ENCODE peak calls at places on chromosomes 13 and 19, in four cellular contexts. T, B, A and H are unnamed samples.

GRCh38 chr13:94272038-94272437 is 207.4 kb downstream of the DCT start:
- DNase-seq in T (no peak), B (no peak), A (no peak), H (no peak)

GRCh38 chr13:29540334-29540733 is 55.2 kb downstream of the SLC7A1 start:
- DNase-seq in T (no peak), B (no peak), A (no peak), H (no peak)

GRCh38 chr13:112752211-112752610 is 62.4 kb downstream of the ATP11A start:
- DNase-seq in T (no peak), B (no peak), A (no peak), H (no peak)

GRCh38 chr19:41584260-41584810 is 8.4 kb downstream of the CEACAM21 start:
- DNase-seq in T (no peak), B (no peak), A (no peak), H (no peak)

GRCh38 chr13:112983042-112983305 is 14.0 kb downstream of the MCF2L start:
- DNase-seq in T (no peak), B (no peak), A (no peak), H (no peak)

GRCh38 chr19:39194832-39195542 is 1.8 kb upstream of the NCCRP1 start:
- DNase-seq in T (no peak), B (no peak), A (no peak), H (no peak)

GRCh38 chr19:5090780-5091575 is 122.1 kb downstream of the KDM4B start:
- DNase-seq in T (no peak), B (no peak), A (peak; percentile 95), H (no peak)

GRCh38 chr13:46553886-46554855 is 1.2 kb downstream of the LRCH1 start:
- DNase-seq in T (peak; percentile 87), B (peak; percentile 32), A (peak; percentile 63), H (no peak)

GRCh38 chr13:75123428-75123827 is 358.5 kb downstream of the TBC1D4 start:
- DNase-seq in T (no peak), B (no peak), A (no peak), H (no peak)

GRCh38 chr19:56538254-56538760 is 441 bp upstream of the ZFP28 start:
- DNase-seq in T (peak; percentile 96), B (peak; percentile 66), A (no peak), H (peak; percentile 3)

GRCh38 chr13:77267362-77267761 is 59.5 kb downstream of the MYCBP2 start:
- DNase-seq in T (no peak), B (no peak), A (no peak), H (no peak)

GRCh38 chr19:47769534-47769933 is 9.0 kb upstream of the SELENOW start:
- DNase-seq in T (no peak), B (no peak), A (no peak), H (no peak)

GRCh38 chr13:93244141-93244917 is 17.7 kb downstream of the GPC6 start:
- DNase-seq in T (no peak), B (no peak), A (no peak), H (no peak)

GRCh38 chr19:42412223-42412622 is 15.0 kb downstream of the LIPE start:
- DNase-seq in T (no peak), B (no peak), A (no peak), H (no peak)

GRCh38 chr13:27170221-27170520 is 1.4 kb downstream of the USP12 start:
- DNase-seq in T (no peak), B (peak; percentile 12), A (no peak), H (no peak)

GRCh38 chr13:106423530-106423929 is 111.9 kb downstream of the EFNB2 start:
- DNase-seq in T (no peak), B (no peak), A (no peak), H (no peak)

GRCh38 chr19:18768997-18769891 is 21.9 kb downstream of the COMP start:
- DNase-seq in T (no peak), B (no peak), A (no peak), H (no peak)

GRCh38 chr19:33410915-33411401 is 37.4 kb downstream of the CEBPG start:
- DNase-seq in T (no peak), B (no peak), A (no peak), H (no peak)

GRCh38 chr19:28426902-28427232 is 786.1 kb downstream of the UQCRFS1 start:
- DNase-seq in T (no peak), B (no peak), A (peak; percentile 28), H (no peak)

GRCh38 chr19:39430675-39431593 is 4.8 kb downstream of the RPS16 start:
- DNase-seq in T (peak; percentile 74), B (no peak), A (peak; percentile 70), H (no peak)

GRCh38 chr19:55196803-55197202 is 12.5 kb downstream of the PTPRH start:
- DNase-seq in T (no peak), B (no peak), A (no peak), H (no peak)

GRCh38 chr13:67299731-67300130 is 69.6 kb upstream of the PCDH9 start:
- DNase-seq in T (no peak), B (no peak), A (no peak), H (no peak)

GRCh38 chr19:3683405-3683865 is 16.8 kb downstream of the PIP5K1C start:
- DNase-seq in T (no peak), B (no peak), A (peak; percentile 67), H (no peak)

GRCh38 chr13:104318121-104318520 is 1251.9 kb upstream of the SLC10A2 start:
- DNase-seq in T (no peak), B (no peak), A (no peak), H (no peak)

GRCh38 chr19:16067205-16067938 is 8.9 kb upstream of the TPM4 start:
- DNase-seq in T (no peak), B (no peak), A (no peak), H (no peak)

GRCh38 chr13:113167575-113167974 is 9.1 kb downstream of the PROZ start:
- DNase-seq in T (no peak), B (no peak), A (no peak), H (no peak)

GRCh38 chr13:39133781-39134180 is 95.5 kb downstream of the NHLRC3 start:
- DNase-seq in T (no peak), B (no peak), A (no peak), H (no peak)

GRCh38 chr13:110503979-110504499 is 57.5 kb downstream of the RAB20 start:
- DNase-seq in T (no peak), B (no peak), A (peak; percentile 55), H (no peak)

GRCh38 chr13:43354147-43354945 is 331.0 kb downstream of the DNAJC15 start:
- DNase-seq in T (no peak), B (no peak), A (no peak), H (no peak)

GRCh38 chr19:41577144-41577830 is 1.3 kb downstream of the CEACAM21 start:
- DNase-seq in T (no peak), B (no peak), A (no peak), H (no peak)

GRCh38 chr19:27745978-27746542 is 1466.9 kb downstream of the UQCRFS1 start:
- DNase-seq in T (no peak), B (no peak), A (no peak), H (no peak)

GRCh38 chr13:46297338-46297737 is 85.6 kb downstream of the LRRC63 start:
- DNase-seq in T (no peak), B (no peak), A (no peak), H (no peak)

GRCh38 chr19:1538978-1539377 is 15.1 kb downstream of the PLK5 start:
- DNase-seq in T (no peak), B (no peak), A (no peak), H (no peak)

GRCh38 chr19:32041681-32042292 is 303.6 kb upstream of the ZNF507 start:
- DNase-seq in T (peak; percentile 43), B (no peak), A (peak; percentile 59), H (no peak)

GRCh38 chr19:11481777-11482383 is 1.0 kb upstream of the ELAVL3 start:
- DNase-seq in T (peak; percentile 73), B (peak; percentile 77), A (peak; percentile 94), H (peak; percentile 54)

GRCh38 chr19:11479470-11480080 is 1.3 kb downstream of the ELAVL3 start:
- DNase-seq in T (no peak), B (no peak), A (peak; percentile 99), H (no peak)

GRCh38 chr19:11482384-11483050 is 1.7 kb upstream of the ELAVL3 start:
- DNase-seq in T (peak; percentile 83), B (peak; percentile 98), A (peak; percentile 90), H (peak; percentile 50)

GRCh38 chr19:11480081-11480926 is 542 bp downstream of the ELAVL3 start:
- DNase-seq in T (no peak), B (no peak), A (no peak), H (no peak)

GRCh38 chr19:11480927-11481776 is at the start of gene ELAVL3:
- DNase-seq in T (no peak), B (no peak), A (no peak), H (no peak)
- TF ChIP-seq SPI1 in T (no peak), B (no peak), A (no peak), H (no peak)

DNA sequence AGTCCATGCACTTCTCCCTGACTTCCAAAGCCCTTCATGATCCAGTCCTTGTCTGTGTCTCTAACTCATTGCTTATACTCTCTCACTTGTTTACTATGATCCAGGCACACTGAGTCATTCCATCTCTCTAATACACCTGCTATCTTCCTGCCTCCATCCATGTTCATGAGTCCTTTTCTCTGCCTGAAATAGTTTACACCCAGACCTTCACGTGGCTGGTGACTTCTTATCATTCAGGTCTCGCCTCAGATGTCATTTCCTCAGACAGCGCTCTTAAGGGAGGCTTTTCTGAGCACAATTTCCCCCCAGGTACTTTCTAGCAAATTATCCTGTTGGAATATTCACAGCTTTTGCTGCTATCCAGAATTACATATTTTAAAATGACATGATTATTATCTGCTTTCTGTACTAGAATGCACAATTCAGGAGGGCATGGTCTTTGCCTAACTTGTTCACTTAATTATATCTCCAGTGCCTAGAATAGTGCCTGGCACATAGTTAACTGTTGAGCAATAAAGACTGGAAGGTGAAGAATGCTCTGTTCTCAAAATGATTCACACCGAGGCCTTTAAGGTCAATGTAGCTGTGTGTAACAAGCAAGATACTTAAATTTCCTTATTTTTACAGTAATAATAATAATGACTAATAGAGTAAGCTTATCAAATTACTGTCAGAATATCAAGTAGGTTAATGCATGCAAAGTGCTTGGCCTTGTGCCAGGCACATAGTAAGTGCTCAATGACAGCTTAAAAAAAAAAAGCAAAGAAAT is 183.7 kb upstream of the SPRY2 start:
- DNase-seq in T (no peak), B (no peak), A (peak; percentile 16), H (no peak)
- TF ChIP-seq SPI1 in T (no peak), B (no peak), A (no peak), H (no peak)

GRCh38 chr13:24008679-24009078 is 111.4 kb upstream of the C1QTNF9B start:
- DNase-seq in T (no peak), B (no peak), A (no peak), H (no peak)

GRCh38 chr13:24011266-24011665 is 114.0 kb upstream of the C1QTNF9B start:
- DNase-seq in T (no peak), B (no peak), A (no peak), H (no peak)

GRCh38 chr13:24016046-24016445 is 118.7 kb upstream of the C1QTNF9B start:
- DNase-seq in T (no peak), B (no peak), A (no peak), H (no peak)

GRCh38 chr13:24013189-24013588 is 115.9 kb upstream of the C1QTNF9B start:
- DNase-seq in T (no peak), B (no peak), A (no peak), H (no peak)

DNA sequence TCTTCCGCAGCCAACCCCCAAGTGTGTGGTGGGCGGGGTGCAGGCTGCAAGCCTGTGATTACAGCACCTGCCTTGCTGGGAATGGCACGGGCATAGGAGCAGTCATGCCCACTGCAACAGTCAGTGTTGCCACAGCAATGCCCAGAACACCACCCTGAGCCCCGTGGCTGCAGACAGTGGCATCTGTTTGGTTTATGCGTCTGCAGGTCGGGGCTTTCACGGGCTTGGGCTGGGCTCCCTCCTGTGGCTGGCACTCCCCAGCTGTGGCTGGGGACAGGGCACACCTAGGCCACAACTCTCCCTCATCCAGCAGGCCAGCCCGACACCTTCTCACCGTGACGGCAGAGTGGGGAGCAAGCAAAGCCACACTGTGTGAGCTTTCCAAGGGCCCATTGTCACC is 115.3 kb upstream of the C1QTNF9B start:
- DNase-seq in T (no peak), B (no peak), A (no peak), H (no peak)
- TF ChIP-seq SPI1 in T (no peak), B (no peak), A (no peak), H (no peak)

GRCh38 chr19:46056536-46056935 is 15.7 kb upstream of the IGFL4 start:
- DNase-seq in T (no peak), B (no peak), A (no peak), H (no peak)
- TF ChIP-seq SPI1 in T (no peak), B (no peak), A (no peak), H (no peak)